ENCODE peak calls at places on chromosomes 3 and 15, in nine cellular contexts. O is body of pancreas, B is K562, J is IMR-90, I is psoas muscle, Q is H9, C is AG10803, V is HFF-Myc, Y is esophagus muscularis mucosa. E is an unnamed sample.

GRCh38 chr3:108590443-108590842 is 921 bp downstream of the DZIP3 start:
- DNase-seq in O (no peak), B (no peak), J (no peak), I (no peak), Q (no peak), C (no peak), V (no peak), Y (no peak), E (no peak)

GRCh38 chr3:4741106-4741403 is 238.2 kb upstream of the BHLHE40 start:
- DNase-seq in O (no peak), B (no peak), J (no peak), I (no peak), Q (no peak), C (no peak), V (no peak), Y (no peak), E (no peak)

GRCh38 chr3:127217594-127218456 is 24.9 kb downstream of the PRR23E start:
- DNase-seq in O (no peak), B (no peak), J (peak; percentile 1), I (no peak), Q (no peak), C (peak; percentile 81), V (peak; percentile 30), Y (no peak), E (no peak)

GRCh38 chr3:27641888-27642601 is 80.1 kb downstream of the EOMES start:
- DNase-seq in O (no peak), B (no peak), J (no peak), I (no peak), Q (no peak), C (no peak), V (no peak), Y (no peak), E (no peak)

GRCh38 chr15:48494646-48495045 is 150.9 kb downstream of the FBN1 start:
- DNase-seq in O (no peak), B (no peak), J (peak; percentile 31), I (no peak), Q (no peak), C (peak; percentile 37), V (no peak), Y (no peak), E (no peak)

GRCh38 chr3:59131016-59131771 is 81.4 kb upstream of the CFAP20DC start:
- DNase-seq in O (no peak), B (no peak), J (no peak), I (no peak), Q (no peak), C (peak; percentile 68), V (no peak), Y (no peak), E (no peak)

GRCh38 chr3:184523825-184524615 is 37.6 kb upstream of the EPHB3 start:
- DNase-seq in O (no peak), B (peak; percentile 48), J (peak; percentile 67), I (no peak), Q (peak; percentile 46), C (peak; percentile 64), V (peak; percentile 69), Y (no peak), E (no peak)

GRCh38 chr3:117017135-117017990 is 307.8 kb downstream of the TUSC7 start:
- DNase-seq in O (no peak), B (no peak), J (peak; percentile 4), I (no peak), Q (no peak), C (no peak), V (no peak), Y (no peak), E (no peak)

GRCh38 chr3:52346623-52347530 is 30.8 kb downstream of the DNAH1 start:
- DNase-seq in O (peak; percentile 32), B (no peak), J (peak; percentile 84), I (no peak), Q (no peak), C (peak; percentile 85), V (no peak), Y (no peak), E (no peak)

GRCh38 chr3:47512416-47513124 is 942 bp downstream of the ELP6 start:
- DNase-seq in O (peak; percentile 33), B (peak; percentile 54), J (no peak), I (peak; percentile 58), Q (no peak), C (peak; percentile 23), V (no peak), Y (no peak), E (no peak)

DNA sequence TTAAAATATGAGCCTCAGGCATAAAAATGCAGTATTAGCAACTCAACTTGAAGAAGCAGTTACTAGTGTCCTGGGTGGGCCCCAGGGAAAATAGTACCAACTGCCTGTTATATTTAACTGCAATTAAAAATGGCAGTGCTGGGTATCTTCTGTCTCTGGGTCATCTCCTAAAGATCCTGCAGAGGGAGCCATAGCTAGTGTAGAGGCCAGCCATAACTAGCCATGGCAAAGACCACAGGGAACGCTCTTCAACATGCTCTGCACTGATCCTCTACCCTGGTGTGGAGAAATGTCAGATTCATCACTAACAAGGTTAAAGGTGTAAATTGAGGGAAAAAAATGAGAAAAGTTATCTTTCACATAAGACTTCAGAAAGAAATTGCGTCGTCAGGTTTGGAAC is 181.3 kb downstream of the SNRPN start:
- DNase-seq in O (no peak), B (peak; percentile 3), J (peak; percentile 15), I (no peak), Q (no peak), C (peak; percentile 6), V (no peak), Y (no peak), E (no peak)
- TF ChIP-seq CTCF in O (peak; percentile 38), B (peak; percentile 16), J (peak; percentile 39), I (peak; percentile 33), Q (peak; percentile 64), C (peak; percentile 30), V (peak; percentile 12), Y (no peak), E (no peak)

GRCh38 chr15:66290007-66290406 is 3.4 kb upstream of the DIS3L start:
- DNase-seq in O (no peak), B (no peak), J (no peak), I (no peak), Q (no peak), C (no peak), V (no peak), Y (no peak), E (no peak)

GRCh38 chr15:66285462-66286280 is 7.7 kb upstream of the DIS3L start:
- DNase-seq in O (no peak), B (peak; percentile 37), J (no peak), I (no peak), Q (no peak), C (no peak), V (no peak), Y (no peak), E (no peak)

GRCh38 chr15:66288796-66289195 is 4.6 kb upstream of the DIS3L start:
- DNase-seq in O (no peak), B (no peak), J (peak; percentile 61), I (no peak), Q (no peak), C (peak; percentile 18), V (no peak), Y (no peak), E (no peak)

GRCh38 chr15:66288093-66288492 is 5.3 kb upstream of the DIS3L start:
- DNase-seq in O (no peak), B (no peak), J (no peak), I (no peak), Q (no peak), C (no peak), V (no peak), Y (no peak), E (no peak)

DNA sequence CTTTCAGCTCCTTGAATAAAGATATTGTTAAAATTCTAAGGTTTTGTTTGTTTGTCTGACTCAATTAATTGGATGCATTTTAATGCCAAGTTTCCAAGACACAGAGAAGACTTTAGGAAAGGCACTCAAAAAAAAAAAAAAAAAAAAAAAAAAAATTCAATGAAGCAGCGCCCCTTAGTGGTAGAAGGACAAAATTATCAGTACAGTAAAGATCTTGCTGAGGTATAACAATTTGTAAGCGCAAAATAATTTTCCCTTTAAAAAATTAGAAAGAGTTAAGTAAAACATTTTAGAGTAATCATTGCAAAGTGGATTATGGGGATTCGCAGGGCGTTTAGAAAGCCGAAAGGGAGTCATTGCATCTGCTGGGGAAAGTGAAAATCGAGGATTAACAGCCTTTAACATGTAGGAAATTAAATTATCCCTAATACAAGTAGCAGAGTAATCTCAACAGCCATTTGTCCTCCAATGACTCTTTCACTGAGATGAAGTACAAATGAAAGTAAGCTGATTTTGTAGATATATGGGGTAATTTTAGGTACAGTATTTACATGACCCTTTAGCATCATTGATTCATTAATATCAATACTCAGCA is 5.8 kb upstream of the DIS3L start:
- DNase-seq in O (no peak), B (peak; percentile 33), J (peak; percentile 14), I (no peak), Q (no peak), C (peak; percentile 26), V (no peak), Y (no peak), E (no peak)
- TF ChIP-seq CTCF in O (peak; percentile 40), B (peak; percentile 44), J (peak; percentile 60), I (peak; percentile 61), Q (peak; percentile 76), C (peak; percentile 74), V (peak; percentile 46), Y (peak; percentile 44), E (no peak)

GRCh38 chr15:63775303-63775702 is 58.4 kb downstream of the HERC1 start:
- DNase-seq in O (no peak), B (no peak), J (no peak), I (no peak), Q (no peak), C (no peak), V (no peak), Y (no peak), E (no peak)
- TF ChIP-seq CTCF in O (no peak), B (no peak), J (no peak), I (no peak), Q (no peak), C (no peak), V (no peak), Y (no peak), E (no peak)

GRCh38 chr15:94579261-94579660 is 347.9 kb downstream of the MCTP2 start:
- DNase-seq in O (no peak), B (no peak), J (no peak), I (no peak), Q (no peak), C (no peak), V (no peak), Y (no peak), E (no peak)

GRCh38 chr15:94580186-94580585 is 348.8 kb downstream of the MCTP2 start:
- DNase-seq in O (no peak), B (no peak), J (no peak), I (no peak), Q (no peak), C (no peak), V (no peak), Y (no peak), E (no peak)

GRCh38 chr15:94582368-94582767 is 351.0 kb downstream of the MCTP2 start:
- DNase-seq in O (no peak), B (peak; percentile 46), J (no peak), I (no peak), Q (peak; percentile 63), C (no peak), V (no peak), Y (no peak), E (no peak)

DNA sequence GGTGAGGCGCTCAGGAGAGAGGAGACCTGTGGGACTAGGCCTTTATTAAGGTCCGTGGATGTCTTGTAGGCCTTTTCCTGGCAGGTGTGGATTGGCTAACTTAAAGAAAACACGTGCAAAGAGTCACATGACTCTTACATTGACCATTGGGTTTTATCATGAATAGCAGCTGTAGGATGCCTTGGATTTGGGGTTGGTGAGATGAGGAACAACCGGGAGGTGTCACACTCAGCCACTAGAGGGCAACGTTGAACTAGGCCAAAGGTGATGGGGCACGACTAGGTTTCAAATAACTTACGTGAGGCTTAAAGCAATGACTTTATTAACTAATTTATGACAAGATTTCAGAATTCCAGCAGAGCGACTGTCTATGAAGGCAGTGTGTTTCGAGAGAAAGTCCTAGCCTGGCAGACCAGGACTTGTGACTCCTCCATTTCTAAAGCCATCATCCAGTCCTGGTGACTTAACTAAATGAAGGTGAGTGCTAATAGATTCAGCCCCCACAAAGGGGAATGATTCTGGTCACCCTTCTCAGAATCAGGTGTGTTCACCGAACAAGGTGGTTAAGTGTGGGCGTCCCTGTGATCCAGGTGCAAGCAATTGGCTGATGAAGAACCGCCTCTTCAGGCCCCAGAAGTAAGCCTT is 345.6 kb downstream of the MCTP2 start:
- DNase-seq in O (peak; percentile 36), B (peak; percentile 56), J (no peak), I (no peak), Q (peak; percentile 67), C (peak; percentile 0), V (no peak), Y (no peak), E (no peak)
- TF ChIP-seq CTCF in O (peak; percentile 44), B (peak; percentile 85), J (peak; percentile 11), I (peak; percentile 26), Q (peak; percentile 89), C (peak; percentile 52), V (peak; percentile 38), Y (peak; percentile 38), E (peak; percentile 43)